ENCODE peak calls at places on chromosomes 2 and 18, in seven cellular contexts. V, H, G, P, J, K and Z are unnamed samples.

GRCh38 chr2:101205521-101205998 is 47.1 kb upstream of the CNOT11 start:
- DNase-seq in V (peak), H (peak), G (peak), P (peak), J (peak), K (peak), Z (no peak)

GRCh38 chr2:3644891-3645605 is 13.0 kb upstream of the ALLC start:
- DNase-seq in V (peak), H (no peak), G (no peak), P (no peak), J (no peak), K (no peak), Z (no peak)

GRCh38 chr2:146623771-146624170 is 1221.1 kb upstream of the ACVR2A start:
- DNase-seq in V (no peak), H (no peak), G (no peak), P (no peak), J (no peak), K (no peak), Z (no peak)

GRCh38 chr2:100425573-100426383 is 8.3 kb upstream of the CHST10 start:
- DNase-seq in V (no peak), H (no peak), G (no peak), P (no peak), J (no peak), K (no peak), Z (no peak)

GRCh38 chr2:239780236-239780997 is 244.7 kb downstream of the NDUFA10 start:
- DNase-seq in V (peak), H (no peak), G (no peak), P (no peak), J (peak), K (no peak), Z (no peak)

GRCh38 chr18:45764000-45764686 is 40.2 kb downstream of the SLC14A1 start:
- DNase-seq in V (no peak), H (no peak), G (no peak), P (no peak), J (no peak), K (no peak), Z (no peak)

GRCh38 chr2:229920011-229920781 is 1.6 kb downstream of the TRIP12 start:
- DNase-seq in V (no peak), H (no peak), G (no peak), P (no peak), J (peak), K (peak), Z (peak)

GRCh38 chr2:28342081-28342967 is 50.3 kb upstream of the FOSL2 start:
- DNase-seq in V (peak), H (peak), G (peak), P (peak), J (peak), K (peak), Z (peak)

GRCh38 chr2:239363946-239364637 is 36.7 kb downstream of the HDAC4 start:
- DNase-seq in V (peak), H (no peak), G (no peak), P (no peak), J (peak), K (no peak), Z (no peak)

GRCh38 chr2:134351899-134352298 is 98.0 kb downstream of the MGAT5 start:
- DNase-seq in V (no peak), H (no peak), G (no peak), P (no peak), J (no peak), K (no peak), Z (no peak)

DNA sequence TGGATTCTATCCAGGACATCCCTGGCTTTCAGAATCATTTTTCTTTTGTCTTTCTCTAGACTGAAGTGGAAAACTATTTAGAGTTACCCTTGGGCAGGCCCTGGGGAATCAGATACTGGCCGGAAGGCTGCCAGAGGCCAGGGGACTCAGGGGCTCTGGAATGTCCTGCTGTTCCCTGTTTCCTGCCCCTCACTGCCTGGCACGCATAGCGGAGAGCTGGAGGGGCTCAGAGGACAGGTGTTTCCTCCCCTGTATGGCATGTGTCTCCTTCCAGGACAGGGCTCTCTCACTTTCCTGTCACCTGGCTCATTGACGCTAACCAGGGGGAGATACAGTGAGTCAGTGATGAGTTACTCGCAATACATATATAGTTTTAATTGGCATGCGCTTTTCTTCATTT is 38.8 kb downstream of the DYSF start:
- DNase-seq in V (peak), H (no peak), G (no peak), P (no peak), J (no peak), K (no peak), Z (no peak)
- TF ChIP-seq EP300 in V (no peak), H (peak), G (no peak), P (peak), J (no peak), K (no peak), Z (no peak)

GRCh38 chr2:149200109-149200520 is 130.3 kb upstream of the LYPD6 start:
- DNase-seq in V (no peak), H (no peak), G (no peak), P (no peak), J (no peak), K (no peak), Z (no peak)
- TF ChIP-seq EP300 in V (no peak), H (no peak), G (no peak), P (no peak), J (no peak), K (no peak), Z (no peak)

GRCh38 chr2:21281876-21282514 is 158.2 kb downstream of the TDRD15 start:
- DNase-seq in V (no peak), H (no peak), G (no peak), P (no peak), J (no peak), K (no peak), Z (no peak)
- TF ChIP-seq EP300 in V (no peak), H (no peak), G (no peak), P (no peak), J (no peak), K (no peak), Z (no peak)

GRCh38 chr2:129300456-129300855 is 679.0 kb upstream of the RAB6C start:
- DNase-seq in V (no peak), H (no peak), G (no peak), P (no peak), J (no peak), K (no peak), Z (no peak)

GRCh38 chr2:129299756-129300155 is 679.7 kb upstream of the RAB6C start:
- DNase-seq in V (no peak), H (no peak), G (no peak), P (no peak), J (no peak), K (no peak), Z (no peak)

GRCh38 chr2:129299338-129299737 is 680.1 kb upstream of the RAB6C start:
- DNase-seq in V (no peak), H (no peak), G (no peak), P (no peak), J (no peak), K (no peak), Z (no peak)

GRCh38 chr2:129297430-129297829 is 682.0 kb upstream of the RAB6C start:
- DNase-seq in V (no peak), H (no peak), G (no peak), P (no peak), J (no peak), K (no peak), Z (no peak)

DNA sequence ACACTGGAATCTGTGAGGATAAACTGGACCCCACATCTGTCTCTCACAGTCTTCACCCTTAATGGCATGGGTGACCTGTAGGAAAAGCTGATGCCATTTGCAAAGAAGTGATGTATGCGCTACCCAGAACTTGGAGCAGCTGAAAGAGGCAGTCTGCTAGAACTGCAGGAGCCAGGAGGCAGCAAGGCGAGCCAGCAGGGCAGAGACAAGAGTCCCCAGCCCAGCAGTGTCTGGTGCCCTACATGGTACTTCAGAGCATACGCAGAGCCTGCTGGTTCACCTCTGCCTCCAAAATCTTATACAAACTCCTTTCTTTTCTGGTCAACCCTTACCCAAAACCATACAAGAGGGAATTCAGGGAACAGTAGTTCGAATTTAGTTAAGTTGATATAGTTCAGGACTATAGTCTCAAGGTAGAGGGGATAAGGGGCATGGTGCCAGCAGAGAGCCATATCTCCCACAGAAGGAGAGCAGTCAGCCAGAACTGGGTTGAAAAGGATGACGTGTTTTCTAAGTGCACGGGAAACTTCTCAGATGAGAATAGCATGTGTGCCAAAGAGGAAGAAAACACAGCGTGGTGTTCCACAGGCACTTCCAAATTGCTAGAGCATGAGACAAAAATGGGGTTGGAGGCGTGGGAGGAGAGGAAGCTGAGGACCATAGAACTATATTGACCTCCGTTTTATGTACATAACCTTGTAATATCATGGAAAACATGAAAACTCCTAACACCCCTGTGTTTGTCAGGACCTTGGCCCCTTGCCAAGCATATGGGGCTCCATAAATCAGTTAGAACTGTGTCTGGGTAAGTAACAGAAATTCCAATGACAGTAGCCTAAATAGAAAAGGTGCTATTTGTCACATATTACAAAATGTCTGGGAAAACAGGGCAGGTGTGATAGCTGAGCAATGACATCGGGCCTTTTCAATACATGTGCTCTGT is 682.8 kb upstream of the RAB6C start:
- DNase-seq in V (no peak), H (no peak), G (no peak), P (peak), J (no peak), K (no peak), Z (no peak)
- TF ChIP-seq EP300 in V (no peak), H (no peak), G (no peak), P (peak), J (no peak), K (no peak), Z (no peak)

GRCh38 chr2:207716061-207716460 is 4.6 kb downstream of the CCNYL1 start:
- DNase-seq in V (no peak), H (no peak), G (no peak), P (no peak), J (no peak), K (no peak), Z (no peak)

GRCh38 chr2:207706936-207707860 is 4.2 kb upstream of the CCNYL1 start:
- DNase-seq in V (no peak), H (no peak), G (no peak), P (no peak), J (no peak), K (no peak), Z (peak)

GRCh38 chr2:207711750-207712487 is 479 bp downstream of the CCNYL1 start:
- DNase-seq in V (peak), H (peak), G (no peak), P (peak), J (no peak), K (peak), Z (peak)

GRCh38 chr2:207710814-207711740 is at the start of gene CCNYL1:
- DNase-seq in V (peak), H (peak), G (peak), P (peak), J (peak), K (peak), Z (peak)
- TF ChIP-seq EP300 in V (no peak), H (no peak), G (no peak), P (peak), J (no peak), K (no peak), Z (no peak)